ENCODE peak calls at places on chromosomes 2 and 18, in five cellular contexts. One of them, this sample, is unnamed.

GRCh38 chr18:59229191-59229590 is 9.2 kb downstream of the GRP start:
- DNase-seq in heart right ventricle: no peak
- DNase-seq in RWPE1: no peak
- DNase-seq in HFFc6: peak
- DNase-seq in astrocyte of the spinal cord: no peak
- DNase-seq in this sample: no peak

GRCh38 chr2:51780353-51780752 is 748.4 kb upstream of the NRXN1 start:
- DNase-seq in heart right ventricle: no peak
- DNase-seq in RWPE1: no peak
- DNase-seq in HFFc6: no peak
- DNase-seq in astrocyte of the spinal cord: no peak
- DNase-seq in this sample: no peak

GRCh38 chr2:163319006-163319405 is 416.8 kb downstream of the FIGN start:
- DNase-seq in heart right ventricle: no peak
- DNase-seq in RWPE1: peak
- DNase-seq in HFFc6: no peak
- DNase-seq in astrocyte of the spinal cord: peak
- DNase-seq in this sample: no peak

GRCh38 chr2:200751786-200752185 is 59.9 kb upstream of the BZW1 start:
- DNase-seq in heart right ventricle: no peak
- DNase-seq in RWPE1: no peak
- DNase-seq in HFFc6: no peak
- DNase-seq in astrocyte of the spinal cord: no peak
- DNase-seq in this sample: no peak

GRCh38 chr2:42906557-42907380 is 114.4 kb upstream of the HAAO start:
- DNase-seq in heart right ventricle: peak
- DNase-seq in RWPE1: no peak
- DNase-seq in HFFc6: peak
- DNase-seq in astrocyte of the spinal cord: peak
- DNase-seq in this sample: no peak

GRCh38 chr2:144358531-144358930 is 161.4 kb downstream of the ZEB2 start:
- DNase-seq in heart right ventricle: no peak
- DNase-seq in RWPE1: no peak
- DNase-seq in HFFc6: no peak
- DNase-seq in astrocyte of the spinal cord: no peak
- DNase-seq in this sample: no peak

GRCh38 chr2:25127631-25128030 is 40.7 kb downstream of the POMC start:
- DNase-seq in heart right ventricle: no peak
- DNase-seq in RWPE1: no peak
- DNase-seq in HFFc6: peak
- DNase-seq in astrocyte of the spinal cord: peak
- DNase-seq in this sample: no peak

GRCh38 chr18:35856178-35856577 is 116.3 kb upstream of the RMP24 start:
- DNase-seq in heart right ventricle: no peak
- DNase-seq in RWPE1: no peak
- DNase-seq in HFFc6: no peak
- DNase-seq in astrocyte of the spinal cord: no peak
- DNase-seq in this sample: no peak

GRCh38 chr18:11994708-11995444 is 13.6 kb downstream of the IMPA2 start:
- DNase-seq in heart right ventricle: no peak
- DNase-seq in RWPE1: no peak
- DNase-seq in HFFc6: peak
- DNase-seq in astrocyte of the spinal cord: no peak
- DNase-seq in this sample: no peak

GRCh38 chr2:227509824-227510619 is 38.1 kb downstream of the AGFG1 start:
- DNase-seq in heart right ventricle: no peak
- DNase-seq in RWPE1: peak
- DNase-seq in HFFc6: peak
- DNase-seq in astrocyte of the spinal cord: peak
- DNase-seq in this sample: no peak

GRCh38 chr2:98091738-98092137 is 4.8 kb downstream of the VWA3B start:
- DNase-seq in heart right ventricle: no peak
- DNase-seq in RWPE1: no peak
- DNase-seq in HFFc6: no peak
- DNase-seq in astrocyte of the spinal cord: no peak
- DNase-seq in this sample: no peak

GRCh38 chr2:149087751-149088150 is 49.3 kb downstream of the LYPD6B start:
- DNase-seq in heart right ventricle: no peak
- DNase-seq in RWPE1: peak
- DNase-seq in HFFc6: no peak
- DNase-seq in astrocyte of the spinal cord: no peak
- DNase-seq in this sample: no peak

GRCh38 chr2:145022021-145022670 is 502.2 kb upstream of the ZEB2 start:
- DNase-seq in heart right ventricle: peak
- DNase-seq in RWPE1: no peak
- DNase-seq in HFFc6: no peak
- DNase-seq in astrocyte of the spinal cord: peak
- DNase-seq in this sample: no peak

GRCh38 chr2:159045545-159046454 is 77.4 kb downstream of the TANC1 start:
- DNase-seq in heart right ventricle: no peak
- DNase-seq in RWPE1: no peak
- DNase-seq in HFFc6: no peak
- DNase-seq in astrocyte of the spinal cord: peak
- DNase-seq in this sample: no peak

GRCh38 chr2:176453784-176454183 is 184.5 kb downstream of the MTX2 start:
- DNase-seq in heart right ventricle: no peak
- DNase-seq in RWPE1: no peak
- DNase-seq in HFFc6: no peak
- DNase-seq in astrocyte of the spinal cord: no peak
- DNase-seq in this sample: no peak

GRCh38 chr2:176457486-176457885 is 188.2 kb downstream of the MTX2 start:
- DNase-seq in heart right ventricle: no peak
- DNase-seq in RWPE1: no peak
- DNase-seq in HFFc6: no peak
- DNase-seq in astrocyte of the spinal cord: no peak
- DNase-seq in this sample: no peak

GRCh38 chr2:176449852-176450251 is 180.6 kb downstream of the MTX2 start:
- DNase-seq in heart right ventricle: no peak
- DNase-seq in RWPE1: no peak
- DNase-seq in HFFc6: no peak
- DNase-seq in astrocyte of the spinal cord: no peak
- DNase-seq in this sample: no peak

GRCh38 chr2:176455865-176456291 is 186.6 kb downstream of the MTX2 start:
- DNase-seq in heart right ventricle: peak
- DNase-seq in RWPE1: no peak
- DNase-seq in HFFc6: peak
- DNase-seq in astrocyte of the spinal cord: no peak
- DNase-seq in this sample: no peak

DNA sequence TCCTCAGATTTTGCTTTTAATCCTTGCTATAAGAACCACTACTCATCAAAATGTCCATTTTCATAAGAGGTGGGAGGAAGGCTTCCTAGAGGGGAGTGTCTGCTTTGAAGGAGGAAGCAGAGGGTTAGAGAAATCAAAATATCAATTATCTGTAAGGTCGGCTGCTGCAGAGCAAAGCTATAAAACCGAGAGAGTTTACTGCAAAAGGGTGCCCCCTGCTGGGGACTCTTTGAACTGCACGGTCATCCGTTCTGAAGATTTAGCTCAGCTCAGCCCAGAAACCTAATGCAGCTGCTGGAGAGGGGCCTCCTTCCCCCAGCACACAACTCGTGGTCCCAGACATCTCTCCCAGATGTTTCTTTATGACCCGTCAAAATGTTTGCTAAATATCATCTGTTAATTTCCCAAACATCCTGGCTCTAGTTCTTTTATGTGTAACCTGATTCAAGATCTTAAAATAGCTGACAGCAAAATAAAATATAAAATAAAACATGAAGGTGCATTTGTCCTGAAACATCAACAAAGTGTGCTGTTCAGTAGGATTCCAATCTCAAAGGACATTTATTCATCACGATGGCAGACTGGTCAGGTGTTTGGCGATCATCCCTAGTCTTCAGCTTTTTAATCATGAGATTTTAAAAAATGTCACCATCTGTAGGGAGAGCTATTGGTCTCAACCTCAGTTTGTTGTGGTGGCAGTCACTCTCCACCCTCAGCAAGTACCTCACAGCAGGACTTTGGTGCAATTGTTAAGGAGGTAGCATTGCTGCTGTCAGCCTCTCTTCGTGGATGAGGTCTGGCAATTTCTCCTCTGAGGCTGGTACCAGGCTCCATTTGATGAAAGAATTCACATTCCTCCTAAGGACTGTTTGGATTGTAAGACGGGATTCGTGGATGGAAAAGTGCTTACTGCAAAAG is 185.9 kb downstream of the MTX2 start:
- DNase-seq in heart right ventricle: peak
- DNase-seq in RWPE1: peak
- DNase-seq in HFFc6: peak
- DNase-seq in astrocyte of the spinal cord: peak
- DNase-seq in this sample: peak
- TF ChIP-seq CTCF in heart right ventricle: peak
- TF ChIP-seq CTCF in RWPE1: peak
- TF ChIP-seq CTCF in HFFc6: peak
- TF ChIP-seq CTCF in astrocyte of the spinal cord: peak
- TF ChIP-seq CTCF in this sample: peak

DNA sequence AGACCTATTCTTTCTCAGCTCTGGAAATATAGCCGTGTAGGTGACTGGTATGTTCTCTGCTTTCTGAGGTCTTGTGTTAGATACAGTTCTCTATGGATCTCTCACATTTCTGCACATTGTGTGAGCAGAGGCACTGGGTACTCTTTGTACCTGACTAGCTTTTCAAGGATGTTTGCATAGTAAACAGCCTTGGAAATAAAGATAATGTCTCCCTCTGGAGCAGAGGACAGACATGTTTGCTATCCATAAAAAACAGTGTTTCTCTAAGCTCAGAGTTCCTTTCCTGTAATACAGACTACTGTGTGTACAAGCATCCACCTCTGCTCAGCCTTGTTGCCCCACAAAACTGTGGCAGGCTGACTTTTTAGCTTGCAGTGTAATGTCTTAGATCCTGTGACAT is 279.2 kb downstream of the CTNNA2 start:
- DNase-seq in heart right ventricle: no peak
- DNase-seq in RWPE1: no peak
- DNase-seq in HFFc6: no peak
- DNase-seq in astrocyte of the spinal cord: no peak
- DNase-seq in this sample: no peak
- TF ChIP-seq CTCF in heart right ventricle: no peak
- TF ChIP-seq CTCF in RWPE1: no peak
- TF ChIP-seq CTCF in HFFc6: no peak
- TF ChIP-seq CTCF in astrocyte of the spinal cord: no peak
- TF ChIP-seq CTCF in this sample: no peak

GRCh38 chr2:100691846-100692245 is 128.1 kb upstream of the NPAS2 start:
- DNase-seq in heart right ventricle: no peak
- DNase-seq in RWPE1: no peak
- DNase-seq in HFFc6: no peak
- DNase-seq in astrocyte of the spinal cord: no peak
- DNase-seq in this sample: no peak
- TF ChIP-seq CTCF in heart right ventricle: no peak
- TF ChIP-seq CTCF in RWPE1: no peak
- TF ChIP-seq CTCF in HFFc6: no peak
- TF ChIP-seq CTCF in astrocyte of the spinal cord: no peak
- TF ChIP-seq CTCF in this sample: no peak

GRCh38 chr2:61604433-61604832 is 66.3 kb upstream of the XPO1 start:
- DNase-seq in heart right ventricle: no peak
- DNase-seq in RWPE1: no peak
- DNase-seq in HFFc6: no peak
- DNase-seq in astrocyte of the spinal cord: peak
- DNase-seq in this sample: no peak
- TF ChIP-seq CTCF in heart right ventricle: no peak
- TF ChIP-seq CTCF in RWPE1: no peak
- TF ChIP-seq CTCF in HFFc6: no peak
- TF ChIP-seq CTCF in astrocyte of the spinal cord: no peak
- TF ChIP-seq CTCF in this sample: no peak

GRCh38 chr2:9657731-9658130 is 26.9 kb upstream of the YWHAQ start:
- DNase-seq in heart right ventricle: no peak
- DNase-seq in RWPE1: no peak
- DNase-seq in HFFc6: no peak
- DNase-seq in astrocyte of the spinal cord: no peak
- DNase-seq in this sample: no peak
- TF ChIP-seq CTCF in heart right ventricle: no peak
- TF ChIP-seq CTCF in RWPE1: no peak
- TF ChIP-seq CTCF in HFFc6: no peak
- TF ChIP-seq CTCF in astrocyte of the spinal cord: no peak
- TF ChIP-seq CTCF in this sample: no peak